ENCODE peak calls at places on chromosomes 12 and 14, in four cellular contexts. O, V, I and T are unnamed samples.

GRCh38 chr14:43900173-43900655 is 606.9 kb downstream of the FSCB start:
- DNase-seq in O (no peak), V (no peak), I (peak; percentile 92), T (no peak)

GRCh38 chr12:77204055-77204454 is 138.7 kb upstream of the E2F7 start:
- DNase-seq in O (no peak), V (no peak), I (no peak), T (peak; percentile 19)

GRCh38 chr12:119372540-119372939 is 38.0 kb downstream of the CCDC60 start:
- DNase-seq in O (no peak), V (no peak), I (no peak), T (no peak)

GRCh38 chr14:90805662-90806548 is 10.3 kb downstream of the TTC7B start:
- DNase-seq in O (no peak), V (no peak), I (no peak), T (no peak)

GRCh38 chr14:52399886-52400599 is 85.9 kb downstream of the PTGER2 start:
- DNase-seq in O (peak; percentile 2), V (no peak), I (no peak), T (peak; percentile 11)

GRCh38 chr14:73787760-73788508 is 63.7 kb upstream of the PTGR2 start:
- DNase-seq in O (no peak), V (no peak), I (no peak), T (no peak)

GRCh38 chr14:74133833-74134481 is 49.2 kb downstream of the LIN52 start:
- DNase-seq in O (no peak), V (no peak), I (peak; percentile 35), T (no peak)

GRCh38 chr14:60935283-60935682 is 45.6 kb downstream of the TRMT5 start:
- DNase-seq in O (no peak), V (no peak), I (no peak), T (no peak)

GRCh38 chr14:102088012-102088792 is 1.4 kb upstream of the HSP90AA1 start:
- DNase-seq in O (no peak), V (peak; percentile 21), I (no peak), T (peak; percentile 54)

GRCh38 chr14:71388336-71388735 is 481.1 kb downstream of the PCNX1 start:
- DNase-seq in O (no peak), V (no peak), I (no peak), T (no peak)

GRCh38 chr12:41967668-41968649 is 176.7 kb downstream of the GXYLT1 start:
- DNase-seq in O (no peak), V (no peak), I (no peak), T (no peak)

GRCh38 chr12:128976120-128976519 is 122.8 kb downstream of the GLT1D1 start:
- DNase-seq in O (no peak), V (no peak), I (no peak), T (peak; percentile 43)

GRCh38 chr14:80364274-80364673 is 153.0 kb upstream of the DIO2 start:
- DNase-seq in O (no peak), V (no peak), I (peak; percentile 3), T (peak; percentile 48)

GRCh38 chr12:86741531-86741930 is 485.3 kb upstream of the MGAT4C start:
- DNase-seq in O (no peak), V (no peak), I (no peak), T (no peak)

GRCh38 chr14:69528143-69528542 is 43.6 kb downstream of the PLEKHD1 start:
- DNase-seq in O (no peak), V (no peak), I (no peak), T (no peak)

GRCh38 chr12:6764011-6764828 is 1.9 kb upstream of the PTMS start:
- DNase-seq in O (peak; percentile 99), V (peak; percentile 98), I (peak; percentile 95), T (peak; percentile 96)

GRCh38 chr14:68487805-68488590 is 304.9 kb downstream of the ZFP36L1 start:
- DNase-seq in O (no peak), V (no peak), I (no peak), T (peak; percentile 52)

GRCh38 chr14:104680056-104680805 is 9.2 kb upstream of the INF2 start:
- DNase-seq in O (no peak), V (no peak), I (no peak), T (no peak)

GRCh38 chr14:73833530-73834257 is 17.9 kb upstream of the PTGR2 start:
- DNase-seq in O (no peak), V (no peak), I (peak; percentile 60), T (no peak)

GRCh38 chr12:59723520-59723919 is 127.7 kb downstream of the SLC16A7 start:
- DNase-seq in O (no peak), V (no peak), I (peak; percentile 4), T (no peak)

GRCh38 chr12:62279961-62280360 is 19.8 kb downstream of the USP15 start:
- DNase-seq in O (no peak), V (no peak), I (no peak), T (no peak)

GRCh38 chr14:37559386-37559785 is 35.7 kb downstream of the FOXA1 start:
- DNase-seq in O (no peak), V (no peak), I (no peak), T (no peak)

GRCh38 chr14:104284107-104284592 is 145.8 kb downstream of the KIF26A start:
- DNase-seq in O (no peak), V (no peak), I (no peak), T (no peak)

GRCh38 chr12:92786045-92786444 is 83.3 kb downstream of the PLEKHG7 start:
- DNase-seq in O (no peak), V (no peak), I (no peak), T (no peak)

GRCh38 chr12:68423175-68423574 is 91.0 kb upstream of the MDM1 start:
- DNase-seq in O (no peak), V (no peak), I (no peak), T (no peak)

GRCh38 chr12:75606146-75606545 is 94.7 kb upstream of the KRR1 start:
- DNase-seq in O (no peak), V (no peak), I (no peak), T (no peak)

GRCh38 chr12:80892597-80893445 is 44.9 kb downstream of the LIN7A start:
- DNase-seq in O (no peak), V (peak; percentile 9), I (no peak), T (no peak)

GRCh38 chr12:108602209-108602705 is 4.4 kb upstream of the TMEM119 start:
- DNase-seq in O (no peak), V (no peak), I (no peak), T (no peak)

GRCh38 chr12:64691227-64691792 is 67.9 kb downstream of the GNS start:
- DNase-seq in O (no peak), V (no peak), I (no peak), T (no peak)

GRCh38 chr12:2212971-2213869 is 160.4 kb downstream of the CACNA1C start:
- DNase-seq in O (no peak), V (no peak), I (no peak), T (no peak)

DNA sequence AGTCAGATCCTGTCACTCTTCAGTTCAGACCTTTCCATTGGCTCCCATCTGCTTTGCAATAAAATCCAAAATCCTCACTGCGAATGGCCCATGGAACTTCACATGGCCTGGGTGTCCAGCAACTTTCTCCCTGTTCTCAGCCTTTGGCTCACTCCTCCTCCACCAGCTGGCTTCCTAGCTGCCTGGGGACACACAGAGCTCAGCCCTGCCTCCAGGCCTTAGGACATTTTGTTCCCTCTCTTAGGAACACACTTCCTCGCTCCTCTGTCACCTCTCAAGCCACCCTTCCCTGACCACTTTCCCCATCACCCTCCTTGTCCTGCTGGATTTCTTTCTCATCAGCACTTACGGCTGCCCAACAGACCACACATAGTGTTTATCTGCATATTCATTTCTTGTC is 419.6 kb downstream of the MED13L start:
- DNase-seq in O (no peak), V (no peak), I (no peak), T (no peak)
- TF ChIP-seq JUND in O (no peak), V (no peak), I (no peak), T (no peak)

DNA sequence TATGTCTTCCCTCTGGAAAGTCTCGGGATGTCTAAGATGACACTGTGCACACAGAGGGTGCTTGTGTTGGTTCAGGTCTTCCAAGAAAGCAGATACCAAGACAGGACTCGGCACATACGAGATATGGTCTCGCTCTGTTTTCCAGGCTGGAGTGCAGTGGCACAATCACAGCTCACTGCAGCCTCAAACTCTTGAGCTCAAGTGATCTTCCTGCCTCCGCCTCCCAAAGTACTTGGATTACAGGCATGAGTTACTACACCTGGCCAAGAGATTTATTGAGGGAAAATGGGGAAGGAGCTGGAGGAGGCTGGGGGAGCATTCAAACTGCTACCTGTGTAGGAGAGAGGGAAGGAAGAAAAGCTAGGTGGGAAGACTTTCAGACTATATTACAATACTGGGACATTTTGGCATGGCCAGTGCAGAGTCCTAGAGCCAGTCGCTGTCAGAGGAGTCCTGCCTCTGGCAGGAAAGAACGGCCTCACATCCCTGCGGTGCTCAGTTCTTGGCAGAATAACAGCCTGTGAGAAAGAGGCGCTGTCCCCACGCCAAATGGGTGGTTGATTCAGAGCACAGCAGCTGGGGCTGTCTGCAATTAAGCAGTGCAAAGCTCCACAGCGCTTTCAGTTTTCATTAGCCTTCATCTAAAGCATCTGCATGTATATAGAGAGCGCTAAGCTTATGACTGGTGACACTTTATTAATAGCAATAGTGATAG is 18.3 kb downstream of the SLC17A8 start:
- DNase-seq in O (no peak), V (no peak), I (no peak), T (no peak)
- TF ChIP-seq JUND in O (no peak), V (no peak), I (no peak), T (no peak)

GRCh38 chr12:69919565-69919964 is 94.5 kb downstream of the MYRFL start:
- DNase-seq in O (no peak), V (no peak), I (no peak), T (no peak)

GRCh38 chr12:69918287-69918686 is 93.3 kb downstream of the MYRFL start:
- DNase-seq in O (no peak), V (no peak), I (no peak), T (no peak)

GRCh38 chr12:69910739-69911138 is 85.7 kb downstream of the MYRFL start:
- DNase-seq in O (no peak), V (no peak), I (no peak), T (no peak)

GRCh38 chr12:69915964-69916363 is 90.9 kb downstream of the MYRFL start:
- DNase-seq in O (no peak), V (no peak), I (no peak), T (no peak)

GRCh38 chr12:69916541-69917270 is 91.7 kb downstream of the MYRFL start:
- DNase-seq in O (no peak), V (no peak), I (no peak), T (no peak)
- TF ChIP-seq JUND in O (no peak), V (no peak), I (no peak), T (no peak)

GRCh38 chr14:93346926-93347721 is at the start of gene COX8C:
- DNase-seq in O (no peak), V (no peak), I (no peak), T (no peak)

GRCh38 chr14:93343797-93344196 is 3.2 kb upstream of the COX8C start:
- DNase-seq in O (no peak), V (no peak), I (no peak), T (no peak)

GRCh38 chr14:93348292-93348691 is 1.3 kb downstream of the COX8C start:
- DNase-seq in O (no peak), V (no peak), I (no peak), T (no peak)

GRCh38 chr14:93347850-93348249 is 868 bp downstream of the COX8C start:
- DNase-seq in O (no peak), V (no peak), I (no peak), T (no peak)

DNA sequence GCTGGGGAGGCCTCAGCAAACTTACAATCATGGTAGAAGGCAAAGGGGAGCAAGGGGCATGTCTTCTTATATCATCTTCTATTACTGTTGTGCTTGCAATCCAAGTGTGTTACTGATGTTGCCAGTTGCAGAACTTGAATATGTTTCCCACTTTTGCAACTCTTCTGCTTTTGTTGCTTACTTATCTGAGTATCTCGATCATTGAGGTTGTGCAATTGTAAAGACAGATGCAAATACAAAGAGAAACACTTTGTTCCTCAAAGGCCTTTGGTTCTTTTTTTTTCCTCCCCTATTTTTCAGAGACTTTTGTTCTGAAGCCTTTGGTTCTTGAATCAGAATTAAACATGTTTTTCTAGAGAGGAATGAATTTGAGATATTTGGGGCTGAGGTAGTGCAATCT is 3.7 kb upstream of the COX8C start:
- DNase-seq in O (no peak), V (no peak), I (no peak), T (no peak)
- TF ChIP-seq JUND in O (no peak), V (no peak), I (no peak), T (no peak)